ENCODE peak calls at places on chromosomes 1 and 21, in eight cellular contexts. R, O, M, G, E, L, A and Z are unnamed samples. For H3K9me3, the result is how much of the 10 kb centered on the place peaks cover.

GRCh38 chr1:33445108-33445507 is 14.2 kb upstream of the PHC2 start:
- DNase-seq in R (no peak), O (no peak), M (no peak), G (no peak), E (no peak), L (no peak), A (no peak), Z (no peak)

GRCh38 chr1:219438386-219438785 is 174.5 kb downstream of the ZC3H11B start:
- DNase-seq in R (no peak), O (no peak), M (no peak), G (no peak), E (no peak), L (no peak), A (no peak), Z (no peak)

GRCh38 chr1:93753766-93754763 is 72.4 kb upstream of the BCAR3 start:
- DNase-seq in R (no peak), O (no peak), M (peak), G (peak), E (no peak), L (peak), A (no peak), Z (no peak)

GRCh38 chr1:79362470-79362869 is 355.9 kb upstream of the ADGRL4 start:
- DNase-seq in R (no peak), O (no peak), M (no peak), G (no peak), E (no peak), L (no peak), A (no peak), Z (no peak)

GRCh38 chr1:47732489-47732888 is 264.7 kb downstream of the TRABD2B start:
- DNase-seq in R (no peak), O (no peak), M (no peak), G (no peak), E (no peak), L (no peak), A (no peak), Z (no peak)

GRCh38 chr1:99119193-99119592 is 114.5 kb upstream of the PLPPR5 start:
- DNase-seq in R (no peak), O (no peak), M (no peak), G (no peak), E (no peak), L (no peak), A (no peak), Z (no peak)

GRCh38 chr1:230743874-230744273 is 3.3 kb upstream of the CAPN9 start:
- DNase-seq in R (no peak), O (no peak), M (no peak), G (no peak), E (no peak), L (no peak), A (no peak), Z (no peak)

GRCh38 chr1:237197470-237198425 is 155.8 kb downstream of the RYR2 start:
- DNase-seq in R (no peak), O (no peak), M (peak), G (no peak), E (no peak), L (no peak), A (no peak), Z (no peak)

GRCh38 chr1:28111157-28111556 is 22.7 kb upstream of the EYA3 start:
- DNase-seq in R (no peak), O (no peak), M (no peak), G (no peak), E (no peak), L (no peak), A (no peak), Z (no peak)

GRCh38 chr21:44758141-44758561 is 43.5 kb downstream of the UBE2G2 start:
- DNase-seq in R (peak), O (no peak), M (no peak), G (peak), E (no peak), L (no peak), A (no peak), Z (no peak)
- H3K4me3 ChIP-seq in R (no peak), O (no peak), M (no peak), G (no peak), E (no peak), L (no peak), A (no peak), Z (no peak)

GRCh38 chr21:46129846-46130651 is 25.3 kb downstream of the FTCD start:
- DNase-seq in R (peak), O (no peak), M (no peak), G (peak), E (no peak), L (no peak), A (no peak), Z (no peak)
- H3K9me3 ChIP-seq in R (under half), O (under half), M (under half), G (under half), E (under half), L (under half), A (under half), Z (under half)

GRCh38 chr1:198680174-198680871 is 41.5 kb downstream of the PTPRC start:
- DNase-seq in R (no peak), O (no peak), M (no peak), G (no peak), E (no peak), L (no peak), A (no peak), Z (no peak)
- H3K27ac ChIP-seq in R (no peak), O (peak), M (no peak), G (no peak), E (peak), L (no peak), A (no peak), Z (peak)

DNA sequence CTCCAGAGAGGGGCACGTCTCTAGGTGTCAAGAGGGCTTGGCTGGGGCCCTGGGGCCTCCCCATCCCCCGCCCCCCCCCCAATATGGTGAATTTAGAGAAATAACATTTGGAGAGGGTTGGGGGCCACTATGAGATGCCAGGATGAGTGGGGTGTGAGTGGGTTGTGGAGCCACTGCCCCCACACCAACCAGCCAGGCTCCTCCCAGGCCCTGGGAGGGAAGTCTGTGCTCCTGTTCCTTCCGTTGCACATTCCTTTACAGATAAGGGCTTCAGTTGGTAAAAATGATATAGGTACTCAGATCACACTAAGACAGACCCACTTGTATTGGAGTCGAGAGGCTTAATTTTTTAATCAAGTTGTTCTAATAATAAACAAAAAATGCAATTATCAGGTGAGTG is 585 bp upstream of the PLEKHA6 start:
- DNase-seq in R (no peak), O (no peak), M (no peak), G (no peak), E (no peak), L (no peak), A (no peak), Z (no peak)
- H3K4me3 ChIP-seq in R (no peak), O (no peak), M (no peak), G (no peak), E (no peak), L (no peak), A (no peak), Z (no peak)

GRCh38 chr1:248756636-248757035 is 1.1 kb upstream of the LYPD8 start:
- DNase-seq in R (no peak), O (no peak), M (no peak), G (no peak), E (no peak), L (no peak), A (no peak), Z (no peak)
- H3K9me3 ChIP-seq in R (under half), O (under half), M (under half), G (under half), E (under half), L (under half), A (under half), Z (under half)

GRCh38 chr1:26418865-26419349 is 8.3 kb downstream of the LIN28A start:
- DNase-seq in R (no peak), O (no peak), M (no peak), G (no peak), E (no peak), L (no peak), A (no peak), Z (no peak)

GRCh38 chr1:26417111-26417510 is 6.5 kb downstream of the LIN28A start:
- DNase-seq in R (peak), O (peak), M (peak), G (peak), E (peak), L (peak), A (peak), Z (peak)

GRCh38 chr1:26419494-26419893 is 8.9 kb downstream of the LIN28A start:
- DNase-seq in R (no peak), O (no peak), M (no peak), G (no peak), E (no peak), L (no peak), A (no peak), Z (no peak)
- H3K27ac ChIP-seq in R (no peak), O (no peak), M (no peak), G (no peak), E (no peak), L (no peak), A (no peak), Z (no peak)

GRCh38 chr1:216785211-216785610 is 62.0 kb upstream of the ESRRG start:
- DNase-seq in R (no peak), O (no peak), M (no peak), G (no peak), E (no peak), L (no peak), A (no peak), Z (no peak)
- H3K4me3 ChIP-seq in R (no peak), O (no peak), M (no peak), G (no peak), E (no peak), L (no peak), A (no peak), Z (no peak)

DNA sequence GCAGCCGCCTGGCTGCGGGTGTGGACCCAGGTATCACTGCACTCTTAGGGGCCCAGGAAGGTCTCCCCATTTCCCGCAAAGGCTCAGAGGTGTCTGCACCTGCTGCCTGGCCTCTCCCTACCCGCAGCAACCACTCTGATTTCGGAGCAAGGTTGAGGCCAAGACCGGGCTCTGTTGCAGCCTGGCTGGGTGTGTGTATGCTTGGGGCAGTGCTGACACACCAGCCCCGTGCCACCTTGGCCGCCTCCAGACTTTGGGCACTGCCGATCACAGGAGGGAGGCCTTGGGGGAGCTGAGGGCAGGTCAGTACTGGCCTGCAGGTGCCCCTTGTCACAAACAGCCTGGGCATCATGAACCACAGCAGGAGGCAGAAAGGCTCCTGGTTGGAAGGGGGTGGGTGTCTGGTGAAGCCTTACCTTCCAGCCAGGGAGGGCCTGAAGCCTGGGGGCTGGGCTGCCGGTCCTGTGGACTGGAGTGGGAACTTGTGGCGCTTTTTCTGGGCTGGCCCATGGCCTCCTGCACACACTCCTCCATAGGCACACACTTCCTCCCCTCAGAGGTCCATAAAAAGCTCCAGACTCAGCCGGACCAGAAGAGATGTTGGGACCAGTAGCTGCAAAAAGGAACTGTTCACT is 519.5 kb downstream of the RWDD3 start:
- DNase-seq in R (no peak), O (no peak), M (no peak), G (no peak), E (no peak), L (no peak), A (no peak), Z (no peak)
- H3K9me3 ChIP-seq in R (under half), O (under half), M (under half), G (under half), E (under half), L (under half), A (under half), Z (under half)

GRCh38 chr1:227887697-227888403 is 59.9 kb downstream of the WNT9A start:
- DNase-seq in R (peak), O (peak), M (no peak), G (peak), E (peak), L (no peak), A (peak), Z (no peak)
- H3K27ac ChIP-seq in R (peak), O (peak), M (no peak), G (no peak), E (peak), L (no peak), A (peak), Z (peak)

GRCh38 chr1:43936470-43937151 is 3.0 kb downstream of the ARTN start:
- DNase-seq in R (no peak), O (peak), M (peak), G (no peak), E (peak), L (no peak), A (no peak), Z (no peak)
- H3K4me3 ChIP-seq in R (peak), O (peak), M (peak), G (peak), E (peak), L (no peak), A (peak), Z (no peak)